ENCODE peak calls at places on chromosomes 3 and 15, in four cellular contexts. E is GM23338, H is esophagus muscularis mucosa, P is left ventricle myocardium inferior. K is an unnamed sample.

GRCh38 chr3:81516042-81516441 is 245.4 kb downstream of the GBE1 start:
- DNase-seq in E (no peak), H (no peak), P (no peak), K (no peak)

GRCh38 chr3:153290278-153291015 is 128.4 kb downstream of the RAP2B start:
- DNase-seq in E (no peak), H (no peak), P (no peak), K (no peak)

GRCh38 chr3:138043266-138044029 is 33.5 kb downstream of the CLDN18 start:
- DNase-seq in E (no peak), H (no peak), P (no peak), K (no peak)

GRCh38 chr15:83854314-83854713 is 200.4 kb downstream of the ADAMTSL3 start:
- DNase-seq in E (no peak), H (no peak), P (no peak), K (no peak)

GRCh38 chr15:56824174-56824573 is 90.9 kb upstream of the ZNF280D start:
- DNase-seq in E (no peak), H (no peak), P (no peak), K (no peak)

GRCh38 chr15:86311568-86312280 is 232.1 kb downstream of the AGBL1 start:
- DNase-seq in E (no peak), H (no peak), P (no peak), K (no peak)

GRCh38 chr3:122374034-122374433 is 9.0 kb downstream of the MIX23 start:
- DNase-seq in E (no peak), H (no peak), P (no peak), K (no peak)

GRCh38 chr3:129558076-129558771 is 15.2 kb downstream of the H1-8 start:
- DNase-seq in E (no peak), H (no peak), P (no peak), K (no peak)

GRCh38 chr15:62524848-62525247 is 359.8 kb upstream of the C2CD4B start:
- DNase-seq in E (no peak), H (no peak), P (no peak), K (no peak)

GRCh38 chr15:88256261-88257230 is at the start of gene NTRK3:
- DNase-seq in E (peak; percentile 78), H (no peak), P (no peak), K (no peak)

GRCh38 chr3:129572603-129573002 is 29.6 kb downstream of the H1-8 start:
- DNase-seq in E (no peak), H (no peak), P (no peak), K (no peak)

GRCh38 chr15:48766196-48766595 is 44.7 kb downstream of the CEP152 start:
- DNase-seq in E (no peak), H (no peak), P (no peak), K (no peak)

GRCh38 chr3:105608623-105609022 is 241.9 kb downstream of the ALCAM start:
- DNase-seq in E (peak; percentile 33), H (no peak), P (peak; percentile 25), K (no peak)

GRCh38 chr15:70507772-70508351 is 255.5 kb downstream of the UACA start:
- DNase-seq in E (no peak), H (no peak), P (no peak), K (no peak)

GRCh38 chr3:177816667-177817208 is 619.5 kb upstream of the TBL1XR1 start:
- DNase-seq in E (no peak), H (no peak), P (no peak), K (no peak)

GRCh38 chr3:125039041-125039896 is 16.5 kb downstream of the HEG1 start:
- DNase-seq in E (no peak), H (no peak), P (no peak), K (no peak)

GRCh38 chr3:1439395-1439794 is 346.6 kb downstream of the CNTN6 start:
- DNase-seq in E (peak; percentile 69), H (no peak), P (no peak), K (no peak)

GRCh38 chr3:158111861-158112260 is 2.0 kb downstream of the RSRC1 start:
- DNase-seq in E (no peak), H (no peak), P (no peak), K (no peak)

GRCh38 chr3:8539419-8539818 is 37.8 kb downstream of the LMCD1 start:
- DNase-seq in E (no peak), H (no peak), P (no peak), K (no peak)

GRCh38 chr3:119236756-119237155 is 3.9 kb downstream of the B4GALT4 start:
- DNase-seq in E (no peak), H (no peak), P (no peak), K (no peak)

GRCh38 chr3:172107403-172107802 is 68.0 kb downstream of the FNDC3B start:
- DNase-seq in E (no peak), H (no peak), P (no peak), K (no peak)

GRCh38 chr3:53198256-53198977 is 37.4 kb downstream of the PRKCD start:
- DNase-seq in E (peak; percentile 35), H (no peak), P (no peak), K (no peak)

GRCh38 chr3:30707825-30708224 is 101.4 kb downstream of the TGFBR2 start:
- DNase-seq in E (no peak), H (no peak), P (no peak), K (no peak)

DNA sequence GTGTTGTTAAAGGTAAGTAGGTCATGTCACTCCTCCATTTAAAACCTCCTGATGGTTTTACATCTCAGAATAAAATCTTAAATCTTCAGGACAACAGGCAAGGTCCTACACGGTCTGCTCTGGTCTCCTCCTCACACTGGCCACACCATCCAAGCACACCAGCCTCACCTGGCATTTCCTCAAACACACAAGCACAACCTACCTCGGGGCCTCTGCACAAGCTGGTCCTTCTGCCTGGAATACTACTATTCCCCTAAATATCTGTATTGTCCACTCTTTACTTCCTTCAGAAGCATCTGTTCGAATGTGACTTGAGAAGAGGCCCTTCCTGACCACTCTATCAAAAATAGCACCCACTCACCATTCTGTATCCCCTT is 1.8 kb downstream of the GORASP1 start:
- DNase-seq in E (no peak), H (no peak), P (no peak), K (no peak)
- H3K27ac ChIP-seq in E (no peak overlapping the region), H (no peak overlapping the region), P (peak overlapping the region; percentile 99), K (no peak overlapping the region)

DNA sequence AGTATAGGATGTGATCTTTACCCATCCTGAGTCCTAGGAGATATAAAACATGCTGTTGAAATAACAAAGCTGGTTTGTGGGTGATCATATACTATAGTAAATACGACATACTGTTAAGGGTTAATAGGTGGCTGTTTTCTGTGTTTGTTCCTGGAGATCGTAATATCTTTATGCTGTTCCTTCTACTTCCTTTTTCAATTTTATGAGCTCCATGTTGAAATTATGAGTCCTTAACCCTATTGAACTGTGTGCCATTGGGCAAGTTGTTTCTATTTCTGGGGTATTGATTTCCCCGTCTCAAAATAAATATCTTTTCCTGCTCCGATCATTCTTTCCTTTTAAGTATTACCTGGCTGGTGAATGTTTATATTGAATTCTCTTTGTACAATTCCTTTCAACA is 115.1 kb downstream of the LPP start:
- DNase-seq in E (no peak), H (no peak), P (no peak), K (no peak)
- H3K27ac ChIP-seq in E (no peak overlapping the region), H (peak overlapping the region; percentile 98), P (peak overlapping the region; percentile 83), K (no peak overlapping the region)

GRCh38 chr3:77039606-77040553 is at the start of gene ROBO2:
- DNase-seq in E (peak; percentile 84), H (no peak), P (peak; percentile 18), K (no peak)
- H3K27ac ChIP-seq in E (no peak within 1 kb of the TSS), H (no peak within 1 kb of the TSS), P (no peak within 1 kb of the TSS), K (peak within 1 kb of the TSS; percentile 19)

GRCh38 chr3:139303216-139303615 is 40.6 kb upstream of the MRPS22 start:
- DNase-seq in E (no peak), H (no peak), P (no peak), K (no peak)
- H3K27ac ChIP-seq in E (no peak overlapping the region), H (no peak overlapping the region), P (no peak overlapping the region), K (no peak overlapping the region)

GRCh38 chr3:179449621-179450020 is 1.6 kb downstream of the GNB4 start:
- DNase-seq in E (no peak), H (no peak), P (no peak), K (no peak)
- H3K27ac ChIP-seq in E (no peak overlapping the region), H (peak overlapping the region; percentile 96), P (peak overlapping the region; percentile 96), K (peak overlapping the region; percentile 97)

GRCh38 chr15:65611888-65612615 is 1.1 kb upstream of the INTS14 start:
- DNase-seq in E (peak; percentile 24), H (no peak), P (no peak), K (no peak)

GRCh38 chr15:65612949-65613348 is 2.0 kb upstream of the INTS14 start:
- DNase-seq in E (no peak), H (no peak), P (no peak), K (no peak)

GRCh38 chr15:65613365-65613764 is 2.4 kb upstream of the INTS14 start:
- DNase-seq in E (no peak), H (no peak), P (no peak), K (no peak)

GRCh38 chr15:65610871-65611718 is at the start of gene INTS14:
- DNase-seq in E (peak; percentile 99), H (peak; percentile 98), P (peak; percentile 99), K (peak; percentile 66)

DNA sequence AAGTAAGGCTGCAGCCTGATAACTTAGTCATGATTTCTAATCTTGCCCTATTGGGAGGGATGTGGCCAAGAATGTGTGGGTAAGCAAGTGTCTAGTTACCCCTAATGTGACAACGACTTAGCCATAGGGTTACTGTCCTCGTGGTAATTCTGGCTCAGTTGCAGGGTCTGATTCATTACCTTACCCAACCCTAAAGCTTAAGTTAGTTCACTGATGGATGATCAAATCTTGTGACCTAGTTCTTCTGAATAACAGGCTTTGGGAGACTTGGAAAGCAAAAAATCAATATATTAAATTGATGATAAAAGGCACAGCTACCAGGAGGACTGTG is 1.6 kb upstream of the INTS14 start:
- DNase-seq in E (no peak), H (no peak), P (no peak), K (no peak)
- H3K27ac ChIP-seq in E (no peak overlapping the region), H (peak overlapping the region; percentile 95), P (peak overlapping the region; percentile 98), K (no peak overlapping the region)

GRCh38 chr3:146499701-146500100 is 30.3 kb upstream of the PLSCR2 start:
- DNase-seq in E (no peak), H (no peak), P (no peak), K (no peak)
- H3K27ac ChIP-seq in E (no peak overlapping the region), H (no peak overlapping the region), P (no peak overlapping the region), K (no peak overlapping the region)

GRCh38 chr15:31330111-31330785 is 3.6 kb downstream of the KLF13 start:
- DNase-seq in E (no peak), H (no peak), P (no peak), K (no peak)

GRCh38 chr15:31328425-31328998 is 1.9 kb downstream of the KLF13 start:
- DNase-seq in E (no peak), H (no peak), P (peak; percentile 59), K (no peak)

GRCh38 chr15:31327674-31328424 is 1.2 kb downstream of the KLF13 start:
- DNase-seq in E (peak; percentile 60), H (no peak), P (peak; percentile 75), K (no peak)

GRCh38 chr15:31329640-31330010 is 3.0 kb downstream of the KLF13 start:
- DNase-seq in E (no peak), H (no peak), P (no peak), K (no peak)

DNA sequence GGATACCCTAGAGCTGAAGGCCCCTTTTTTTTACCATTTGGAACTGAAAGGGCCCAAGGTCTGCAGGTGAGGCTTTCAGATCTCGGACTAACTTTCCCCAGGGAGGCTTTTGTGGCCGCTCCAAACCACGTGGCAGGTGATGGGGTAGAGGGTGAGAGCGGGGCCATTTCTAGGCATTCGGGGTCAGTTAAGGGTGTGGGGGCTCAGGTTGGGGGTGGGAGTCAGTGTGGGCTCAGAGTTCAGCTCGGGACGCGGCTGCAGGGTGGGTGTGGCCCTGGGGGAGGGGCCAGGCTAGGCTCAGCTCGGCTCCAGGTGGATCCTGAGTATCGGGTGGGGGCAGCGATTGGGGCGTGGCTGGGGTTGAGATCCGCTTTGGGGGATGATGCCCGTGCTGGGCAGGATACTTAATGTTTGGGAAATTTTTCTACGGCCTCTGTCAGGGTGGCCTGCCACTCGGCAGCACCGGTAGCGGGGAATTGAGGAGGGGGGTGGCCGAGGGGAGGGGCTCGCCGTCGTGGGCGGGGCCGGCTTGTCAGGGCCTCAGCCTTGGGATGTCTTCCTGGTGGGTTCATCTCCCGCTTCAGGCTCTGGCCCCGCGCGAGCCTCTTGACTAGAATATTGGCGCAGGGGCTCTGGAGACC is 2.5 kb downstream of the KLF13 start:
- DNase-seq in E (peak; percentile 67), H (no peak), P (no peak), K (no peak)
- H3K27ac ChIP-seq in E (no peak overlapping the region), H (peak overlapping the region; percentile 99), P (peak overlapping the region; percentile 100), K (no peak overlapping the region)

K was measured in SK-N-MC.